ENCODE peak calls at places on chromosome 11, in six cellular contexts. J, R, B, X, G and Q are unnamed samples. For H3K36me3, the result is how much of the 10 kb centered on the place peaks cover.

GRCh38 chr11:7578276-7578955 is 64.6 kb downstream of the PPFIBP2 start:
- DNase-seq in G (no peak), J (no peak), B (no peak), X (no peak), R (no peak), Q (no peak)

GRCh38 chr11:57375490-57375889 is 5.5 kb downstream of the PRG3 start:
- DNase-seq in R (no peak), J (no peak), B (no peak), G (no peak), X (no peak), Q (no peak)

GRCh38 chr11:60866911-60867870 is at the start of gene ZP1:
- DNase-seq in X (no peak), R (no peak), J (no peak), B (no peak), G (no peak), Q (no peak)

GRCh38 chr11:14422052-14422813 is 63.2 kb upstream of the RRAS2 start:
- DNase-seq in B (peak), X (peak), G (no peak), J (peak), R (peak), Q (peak)

GRCh38 chr11:6579681-6580080 is 23.7 kb downstream of the RRP8 start:
- DNase-seq in B (peak), J (no peak), R (no peak), G (no peak), X (no peak), Q (no peak)

GRCh38 chr11:126485021-126485781 is 129.7 kb downstream of the ST3GAL4 start:
- DNase-seq in X (no peak), G (no peak), B (no peak), R (no peak), J (no peak), Q (no peak)

GRCh38 chr11:113876074-113876797 is 864 bp upstream of the USP28 start:
- DNase-seq in X (peak), J (no peak), R (no peak), B (no peak), G (no peak), Q (no peak)

GRCh38 chr11:2698386-2699184 is 1.2 kb downstream of the KCNQ1OT1 start:
- DNase-seq in B (no peak), X (no peak), R (no peak), J (no peak), G (no peak), Q (no peak)

GRCh38 chr11:12200359-12201015 is 90.1 kb downstream of the MICAL2 start:
- DNase-seq in X (peak), J (no peak), B (no peak), G (no peak), R (no peak), Q (no peak)

GRCh38 chr11:37465221-37465620 is 867.2 kb upstream of the RAG2 start:
- DNase-seq in J (no peak), X (no peak), R (no peak), B (no peak), G (no peak), Q (no peak)

GRCh38 chr11:31805037-31805628 is 6.0 kb downstream of the PAX6 start:
- DNase-seq in J (no peak), R (no peak), X (no peak), B (peak), G (no peak), Q (no peak)

GRCh38 chr11:31806186-31806943 is 4.8 kb downstream of the PAX6 start:
- DNase-seq in G (no peak), J (no peak), B (no peak), R (no peak), X (no peak), Q (no peak)

GRCh38 chr11:31804439-31805036 is 6.6 kb downstream of the PAX6 start:
- DNase-seq in R (no peak), J (no peak), G (no peak), X (no peak), B (peak), Q (no peak)

GRCh38 chr11:31806944-31807790 is 4.0 kb downstream of the PAX6 start:
- DNase-seq in X (no peak), B (peak), J (no peak), G (no peak), R (no peak), Q (no peak)

DNA sequence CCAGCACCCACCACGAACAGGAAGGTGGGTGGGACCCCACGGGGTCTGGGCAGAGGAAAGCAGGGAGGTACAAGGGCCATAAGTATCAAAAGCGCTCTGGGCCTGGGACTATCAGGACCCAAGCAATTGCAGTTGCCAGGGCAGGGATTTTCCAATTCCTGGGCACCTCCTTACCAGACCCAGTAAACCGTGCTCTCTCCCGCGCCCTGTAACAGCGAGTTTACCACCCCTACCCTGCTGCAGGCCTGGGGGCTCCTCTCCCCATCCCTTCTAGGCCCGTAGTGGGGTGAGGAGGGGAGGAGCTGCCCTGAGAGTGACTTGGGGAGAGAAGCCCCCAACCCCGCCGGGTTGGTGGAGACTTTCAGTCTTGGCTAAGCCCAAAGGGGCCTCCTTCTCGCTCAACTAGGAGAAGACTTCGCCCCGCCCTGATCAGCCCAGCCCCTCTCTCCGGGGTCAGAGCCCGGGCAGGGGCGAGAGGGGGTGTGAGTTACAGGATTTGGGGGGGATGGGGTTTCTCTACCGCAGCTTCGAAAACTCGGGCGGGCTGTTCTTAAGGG is 5.4 kb downstream of the PAX6 start:
- DNase-seq in X (no peak), G (no peak), R (no peak), B (no peak), J (no peak), Q (no peak)
- H3K36me3 ChIP-seq in X (under half), G (under half), R (under half), B (under half), J (under half), Q (under half)

GRCh38 chr11:69442012-69442806 is 39.3 kb upstream of the LINC01488 start:
- DNase-seq in J (no peak), B (no peak), X (peak), G (no peak), R (no peak), Q (no peak)
- TF ChIP-seq ZNF274 in J (no peak), B (no peak), X (no peak), G (no peak), R (no peak), Q (no peak)

GRCh38 chr11:3907590-3907989 is 52.1 kb downstream of the STIM1 start:
- DNase-seq in B (no peak), J (no peak), G (no peak), X (no peak), R (no peak), Q (no peak)
- H3K4me3 ChIP-seq in B (no peak), J (no peak), G (no peak), X (no peak), R (no peak), Q (no peak)

GRCh38 chr11:33725496-33725895 is 10.7 kb downstream of the CD59 start:
- DNase-seq in X (no peak), R (no peak), B (no peak), J (no peak), G (no peak), Q (no peak)
- H3K36me3 ChIP-seq in X (under half), R (under half), B (under half), J (under half), G (under half), Q (under half)

GRCh38 chr11:68214173-68215086 is 1.3 kb upstream of the KMT5B start:
- DNase-seq in J (no peak), X (no peak), R (no peak), G (no peak), B (peak), Q (no peak)
- TF ChIP-seq ZNF274 in J (no peak), X (no peak), R (no peak), G (no peak), B (no peak), Q (no peak)

DNA sequence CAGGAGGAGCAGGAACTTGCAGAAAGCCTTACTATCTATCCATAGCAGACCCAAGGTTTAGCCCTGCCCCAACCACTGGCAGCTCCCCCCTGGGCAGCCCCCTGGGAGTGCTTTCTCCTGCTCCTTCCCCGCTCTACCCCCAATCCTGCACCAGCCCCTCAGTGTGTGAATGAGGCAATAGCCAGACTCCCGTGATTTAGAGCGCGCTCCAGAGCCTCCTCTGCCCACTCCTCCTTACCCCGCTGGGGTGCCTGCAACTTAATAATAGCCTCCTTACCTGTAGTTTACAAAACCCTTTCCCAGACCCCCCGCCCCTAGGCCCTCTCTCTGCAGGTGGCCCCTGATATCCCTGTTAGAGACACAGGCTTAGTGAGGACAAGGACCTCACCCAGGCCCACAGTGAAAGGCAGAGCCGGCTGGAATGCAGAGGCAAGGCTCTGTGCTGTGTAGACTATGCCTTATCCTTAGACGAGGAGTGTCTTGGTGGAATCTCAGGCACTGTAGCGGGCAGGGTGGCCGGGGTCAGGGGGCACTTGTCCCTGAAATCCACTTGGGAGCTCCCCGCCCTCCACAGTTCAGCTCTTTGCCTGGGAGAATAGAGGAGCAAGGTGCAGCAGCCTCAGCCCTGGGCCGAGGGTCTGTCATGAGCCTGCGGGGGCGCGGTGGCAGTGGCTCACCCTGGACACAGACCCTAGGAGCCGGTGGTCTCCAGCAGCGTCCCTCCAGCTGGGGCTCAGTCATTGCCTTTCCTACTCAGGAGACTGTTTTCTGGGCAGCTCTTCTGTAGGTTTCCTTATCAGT is 4.3 kb upstream of the CARNS1 start:
- DNase-seq in J (no peak), G (no peak), B (no peak), X (no peak), R (no peak), Q (no peak)
- H3K4me3 ChIP-seq in J (peak), G (no peak), B (no peak), X (no peak), R (no peak), Q (no peak)

DNA sequence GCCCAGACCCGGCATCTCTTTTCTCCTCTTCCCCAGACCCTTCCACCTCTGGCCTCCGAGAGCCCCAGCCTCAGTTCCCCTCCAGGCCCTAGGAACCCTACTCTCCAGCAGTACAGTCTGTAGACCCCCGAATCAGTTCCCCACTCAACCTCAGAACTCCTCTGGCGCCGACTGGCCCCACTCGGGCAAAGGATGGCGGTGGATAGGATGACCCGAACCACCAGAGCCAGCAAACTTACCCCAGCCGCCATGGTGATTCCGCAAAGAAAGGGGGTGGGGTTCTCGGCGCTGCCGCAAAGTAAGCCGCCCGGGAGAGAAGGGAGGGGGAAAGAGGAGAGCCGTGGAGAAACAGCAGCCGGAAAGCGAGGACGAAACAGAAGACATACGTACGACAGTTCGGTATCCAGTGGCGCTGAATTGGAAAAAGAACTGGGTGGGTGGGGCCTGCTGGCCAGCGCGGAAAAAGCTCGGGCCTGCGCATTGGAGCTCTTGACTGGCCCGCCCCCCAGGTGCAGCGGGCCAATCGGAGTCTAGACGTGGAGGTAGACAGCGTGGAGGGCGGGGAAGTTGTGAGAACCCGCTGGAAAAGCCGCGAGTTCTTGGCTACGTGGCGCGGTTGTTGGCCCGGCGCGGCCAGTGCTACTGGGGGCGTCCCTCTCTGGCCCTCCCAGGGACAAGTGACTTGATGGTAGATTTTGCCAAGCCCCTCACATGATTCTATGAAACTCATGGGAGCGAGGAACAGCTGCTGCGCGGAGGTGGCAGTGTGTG is at the start of gene EEF1G:
- DNase-seq in X (peak), G (peak), R (peak), B (peak), J (peak), Q (peak)
- H3K36me3 ChIP-seq in X (half or more), G (under half), R (under half), B (under half), J (under half), Q (half or more)

GRCh38 chr11:101362643-101363042 is 221.2 kb downstream of the TRPC6 start:
- DNase-seq in R (no peak), J (no peak), B (no peak), X (no peak), G (no peak), Q (no peak)

GRCh38 chr11:101363706-101364275 is 220.0 kb downstream of the TRPC6 start:
- DNase-seq in G (no peak), B (no peak), R (no peak), J (no peak), X (no peak), Q (no peak)
- TF ChIP-seq ZNF274 in G (no peak), B (no peak), R (no peak), J (no peak), X (no peak), Q (no peak)

GRCh38 chr11:31816467-31817053 is 5.4 kb upstream of the PAX6 start:
- DNase-seq in B (peak), J (no peak), X (peak), G (no peak), R (no peak), Q (no peak)

GRCh38 chr11:31812392-31813241 is 1.5 kb upstream of the PAX6 start:
- DNase-seq in R (no peak), G (no peak), B (peak), X (no peak), J (peak), Q (no peak)

GRCh38 chr11:31815743-31816466 is 4.8 kb upstream of the PAX6 start:
- DNase-seq in X (peak), J (no peak), B (peak), R (no peak), G (no peak), Q (no peak)

GRCh38 chr11:31813242-31813960 is 2.3 kb upstream of the PAX6 start:
- DNase-seq in B (peak), X (no peak), J (no peak), G (no peak), R (no peak), Q (no peak)

GRCh38 chr11:31813961-31814868 is 3.1 kb upstream of the PAX6 start:
- DNase-seq in B (peak), X (no peak), R (no peak), G (no peak), J (no peak), Q (no peak)
- H3K4me3 ChIP-seq in B (peak), X (no peak), R (no peak), G (no peak), J (peak), Q (peak)